ENCODE peak calls at places on chromosomes 2 and 18, in eight cellular contexts. R is stimulated activated CD4-positive, alpha-beta T cell treated with anti-CD3 and anti-CD28 coated beads, Interleukin-2, amount 100 ng/mL, for 24 hours; Y is SHP77; T is occipital lobe; X is KG1; D is CD4-positive, alpha-beta T cell; J is GM04503; N is activated CD8-positive, alpha-beta T cell treated with anti-CD3 and anti-CD28 coated beads for 36 hours. P is an unnamed sample.

GRCh38 chr18:26803643-26804042 is 61.9 kb downstream of the AQP4 start:
- DNase-seq in R (no peak), X (no peak), N (no peak), J (no peak), Y (no peak), T (no peak), D (no peak), P (no peak)

GRCh38 chr2:113754160-113754559 is 2.3 kb downstream of the SLC35F5 start:
- DNase-seq in Y (no peak), R (no peak), T (no peak), J (no peak), N (no peak), D (no peak), X (no peak), P (no peak)

GRCh38 chr2:7024261-7024660 is 107.0 kb downstream of the RNF144A start:
- DNase-seq in N (no peak), R (no peak), J (no peak), T (no peak), X (no peak), D (no peak), Y (no peak), P (no peak)

GRCh38 chr2:73987109-73987947 is 2.6 kb downstream of the TET3 start:
- DNase-seq in J (no peak), X (no peak), Y (no peak), T (no peak), R (peak), D (peak), N (peak), P (no peak)

GRCh38 chr2:237613679-237614078 is 13.7 kb upstream of the LRRFIP1 start:
- DNase-seq in J (no peak), N (no peak), X (no peak), D (no peak), R (no peak), Y (no peak), T (no peak), P (no peak)

GRCh38 chr2:99337931-99338580 is 867 bp downstream of the EIF5B start:
- DNase-seq in X (no peak), N (peak), Y (no peak), T (no peak), J (no peak), R (no peak), D (no peak), P (no peak)

GRCh38 chr2:239727776-239728600 is 297.2 kb downstream of the NDUFA10 start:
- DNase-seq in J (no peak), T (no peak), Y (no peak), N (no peak), X (no peak), R (no peak), D (no peak), P (no peak)

GRCh38 chr2:48734576-48735303 is 20.8 kb downstream of the LHCGR start:
- DNase-seq in N (no peak), T (no peak), J (peak), Y (no peak), X (no peak), R (no peak), D (no peak), P (no peak)

GRCh38 chr2:98036349-98037000 is 40.7 kb upstream of the TMEM131 start:
- DNase-seq in R (no peak), Y (peak), T (no peak), D (no peak), X (no peak), J (no peak), N (no peak), P (no peak)

GRCh38 chr18:34660572-34660971 is 49.5 kb upstream of the DTNA start:
- DNase-seq in Y (no peak), D (no peak), J (no peak), R (no peak), T (no peak), N (no peak), X (no peak), P (no peak)

GRCh38 chr18:74342416-74343043 is 26.9 kb downstream of the C18orf63 start:
- DNase-seq in Y (peak), D (no peak), R (no peak), X (peak), N (peak), T (no peak), J (no peak), P (peak)

GRCh38 chr2:33614190-33614589 is 15.1 kb upstream of the FAM98A start:
- DNase-seq in X (no peak), R (no peak), Y (no peak), J (no peak), N (no peak), T (no peak), D (no peak), P (no peak)

GRCh38 chr18:70671889-70672551 is 383.2 kb downstream of the SOCS6 start:
- DNase-seq in T (no peak), J (no peak), Y (no peak), R (no peak), D (peak), N (peak), X (no peak), P (no peak)